ENCODE peak calls at places on chromosomes 16 and 17, in four cellular contexts. J is tibial nerve, R is Kasumi-1, D is GM04504. H is an unnamed sample.

GRCh38 chr17:9427460-9428315 is 147.9 kb downstream of the STX8 start:
- DNase-seq in J (no peak), R (no peak), D (no peak), H (peak)

GRCh38 chr17:75561927-75562603 is 25.5 kb upstream of the MYO15B start:
- DNase-seq in J (no peak), R (peak), D (peak), H (peak)

GRCh38 chr17:32211671-32212070 is 54.0 kb upstream of the RHBDL3 start:
- DNase-seq in J (no peak), R (no peak), D (no peak), H (no peak)

GRCh38 chr16:84720180-84720579 is 20.4 kb downstream of the USP10 start:
- DNase-seq in J (no peak), R (no peak), D (peak), H (no peak)

GRCh38 chr16:19389246-19389645 is 28.4 kb upstream of the TMC5 start:
- DNase-seq in J (peak), R (no peak), D (no peak), H (no peak)

GRCh38 chr17:79954281-79955166 is 81.1 kb downstream of the TBC1D16 start:
- DNase-seq in J (no peak), R (no peak), D (no peak), H (no peak)

GRCh38 chr16:19700319-19700781 is 17.7 kb downstream of the KNOP1 start:
- DNase-seq in J (no peak), R (no peak), D (no peak), H (peak)

GRCh38 chr17:57662021-57662420 is 83.1 kb downstream of the CCDC182 start:
- DNase-seq in J (no peak), R (no peak), D (no peak), H (no peak)

GRCh38 chr17:50063516-50064252 is 7.8 kb downstream of the ITGA3 start:
- DNase-seq in J (no peak), R (no peak), D (no peak), H (peak)

GRCh38 chr17:45965741-45966140 is 33.3 kb upstream of the STH start:
- DNase-seq in J (no peak), R (no peak), D (no peak), H (no peak)

GRCh38 chr17:6423931-6424330 is 11.0 kb downstream of the AIPL1 start:
- DNase-seq in J (no peak), R (no peak), D (no peak), H (no peak)